ENCODE peak calls at places on chromosomes 3 and 15, in five cellular contexts. One of them, this sample, is unnamed.

GRCh38 chr3:158443632-158444031 is 127.4 kb upstream of the MLF1 start:
- ATAC-seq in HepG2: no peak
- ATAC-seq in GM12878: peak; percentile 96
- ATAC-seq in upper lobe of left lung: no peak
- ATAC-seq in K562: no peak
- ATAC-seq in this sample: no peak

GRCh38 chr3:54299169-54299935 is 177.0 kb downstream of the CACNA2D3 start:
- ATAC-seq in HepG2: no peak
- ATAC-seq in GM12878: no peak
- ATAC-seq in upper lobe of left lung: no peak
- ATAC-seq in K562: no peak
- ATAC-seq in this sample: no peak

GRCh38 chr15:74641151-74641550 is 25.5 kb downstream of the CLK3 start:
- ATAC-seq in HepG2: no peak
- ATAC-seq in GM12878: no peak
- ATAC-seq in upper lobe of left lung: no peak
- ATAC-seq in K562: no peak
- ATAC-seq in this sample: no peak

GRCh38 chr3:186569779-186570095 is 783 bp upstream of the DNAJB11 start:
- ATAC-seq in HepG2: no peak
- ATAC-seq in GM12878: no peak
- ATAC-seq in upper lobe of left lung: no peak
- ATAC-seq in K562: no peak
- ATAC-seq in this sample: no peak

GRCh38 chr3:39108309-39108708 is 829 bp downstream of the TTC21A start:
- ATAC-seq in HepG2: no peak
- ATAC-seq in GM12878: peak; percentile 85
- ATAC-seq in upper lobe of left lung: no peak
- ATAC-seq in K562: no peak
- ATAC-seq in this sample: no peak

GRCh38 chr3:63450023-63450422 is 171.9 kb downstream of the SYNPR start:
- ATAC-seq in HepG2: no peak
- ATAC-seq in GM12878: no peak
- ATAC-seq in upper lobe of left lung: peak; percentile 78
- ATAC-seq in K562: no peak
- ATAC-seq in this sample: no peak

GRCh38 chr3:71902258-71903128 is 117.5 kb upstream of the PROK2 start:
- ATAC-seq in HepG2: peak; percentile 93
- ATAC-seq in GM12878: no peak
- ATAC-seq in upper lobe of left lung: no peak
- ATAC-seq in K562: no peak
- ATAC-seq in this sample: no peak

GRCh38 chr3:123154346-123154985 is 47.3 kb upstream of the SEC22A start:
- ATAC-seq in HepG2: no peak
- ATAC-seq in GM12878: no peak
- ATAC-seq in upper lobe of left lung: no peak
- ATAC-seq in K562: no peak
- ATAC-seq in this sample: no peak

GRCh38 chr15:27869697-27870281 is 229.3 kb downstream of the OCA2 start:
- ATAC-seq in HepG2: no peak
- ATAC-seq in GM12878: no peak
- ATAC-seq in upper lobe of left lung: no peak
- ATAC-seq in K562: peak; percentile 41
- ATAC-seq in this sample: no peak

GRCh38 chr3:166531730-166532129 is 694.5 kb upstream of the BCHE start:
- ATAC-seq in HepG2: no peak
- ATAC-seq in GM12878: no peak
- ATAC-seq in upper lobe of left lung: no peak
- ATAC-seq in K562: no peak
- ATAC-seq in this sample: no peak

GRCh38 chr3:153740109-153740508 is 381.1 kb upstream of the ARHGEF26 start:
- ATAC-seq in HepG2: no peak
- ATAC-seq in GM12878: no peak
- ATAC-seq in upper lobe of left lung: no peak
- ATAC-seq in K562: no peak
- ATAC-seq in this sample: no peak

GRCh38 chr15:86852741-86853140 is 773.1 kb downstream of the AGBL1 start:
- ATAC-seq in HepG2: no peak
- ATAC-seq in GM12878: no peak
- ATAC-seq in upper lobe of left lung: no peak
- ATAC-seq in K562: no peak
- ATAC-seq in this sample: no peak

GRCh38 chr15:47404877-47405276 is 312.4 kb upstream of the SEMA6D start:
- ATAC-seq in HepG2: no peak
- ATAC-seq in GM12878: no peak
- ATAC-seq in upper lobe of left lung: no peak
- ATAC-seq in K562: no peak
- ATAC-seq in this sample: no peak

GRCh38 chr3:185498503-185499396 is at the start of gene TMEM41A:
- ATAC-seq in HepG2: peak; percentile 92
- ATAC-seq in GM12878: peak; percentile 98
- ATAC-seq in upper lobe of left lung: peak; percentile 98
- ATAC-seq in K562: peak; percentile 98
- ATAC-seq in this sample: peak; percentile 99

GRCh38 chr3:161395613-161396012 is 24.3 kb upstream of the SPTSSB start:
- ATAC-seq in HepG2: no peak
- ATAC-seq in GM12878: no peak
- ATAC-seq in upper lobe of left lung: no peak
- ATAC-seq in K562: no peak
- ATAC-seq in this sample: no peak

GRCh38 chr3:187778726-187779125 is 33.5 kb upstream of the BCL6 start:
- ATAC-seq in HepG2: no peak
- ATAC-seq in GM12878: no peak
- ATAC-seq in upper lobe of left lung: no peak
- ATAC-seq in K562: no peak
- ATAC-seq in this sample: no peak

GRCh38 chr15:51198701-51199253 is 104.1 kb upstream of the TNFAIP8L3 start:
- ATAC-seq in HepG2: no peak
- ATAC-seq in GM12878: no peak
- ATAC-seq in upper lobe of left lung: no peak
- ATAC-seq in K562: no peak
- ATAC-seq in this sample: no peak

GRCh38 chr3:156726456-156726855 is 52.1 kb downstream of the TIPARP start:
- ATAC-seq in HepG2: no peak
- ATAC-seq in GM12878: no peak
- ATAC-seq in upper lobe of left lung: no peak
- ATAC-seq in K562: no peak
- ATAC-seq in this sample: no peak

GRCh38 chr3:31227152-31227581 is 305.6 kb upstream of the STT3B start:
- ATAC-seq in HepG2: no peak
- ATAC-seq in GM12878: peak; percentile 80
- ATAC-seq in upper lobe of left lung: peak; percentile 28
- ATAC-seq in K562: no peak
- ATAC-seq in this sample: no peak

GRCh38 chr3:187520027-187520945 is 149.9 kb downstream of the SST start:
- ATAC-seq in HepG2: no peak
- ATAC-seq in GM12878: no peak
- ATAC-seq in upper lobe of left lung: no peak
- ATAC-seq in K562: no peak
- ATAC-seq in this sample: no peak

GRCh38 chr15:23648920-23649515 is 1.4 kb upstream of the MAGEL2 start:
- ATAC-seq in HepG2: peak; percentile 82
- ATAC-seq in GM12878: no peak
- ATAC-seq in upper lobe of left lung: no peak
- ATAC-seq in K562: peak; percentile 84
- ATAC-seq in this sample: no peak

GRCh38 chr3:61975936-61976335 is 397.4 kb downstream of the FEZF2 start:
- ATAC-seq in HepG2: no peak
- ATAC-seq in GM12878: no peak
- ATAC-seq in upper lobe of left lung: no peak
- ATAC-seq in K562: no peak
- ATAC-seq in this sample: no peak
- TF ChIP-seq EP300 in HepG2: no peak
- TF ChIP-seq EP300 in GM12878: no peak
- TF ChIP-seq EP300 in upper lobe of left lung: no peak
- TF ChIP-seq EP300 in K562: no peak
- TF ChIP-seq EP300 in this sample: no peak

GRCh38 chr15:65286704-65287514 is at the start of gene PARP16:
- ATAC-seq in HepG2: peak; percentile 94
- ATAC-seq in GM12878: peak; percentile 97
- ATAC-seq in upper lobe of left lung: peak; percentile 94
- ATAC-seq in K562: peak; percentile 98
- ATAC-seq in this sample: peak; percentile 97

GRCh38 chr15:65289261-65289854 is 2.7 kb upstream of the PARP16 start:
- ATAC-seq in HepG2: no peak
- ATAC-seq in GM12878: no peak
- ATAC-seq in upper lobe of left lung: no peak
- ATAC-seq in K562: no peak
- ATAC-seq in this sample: no peak

GRCh38 chr15:65285291-65286068 is 1.2 kb downstream of the PARP16 start:
- ATAC-seq in HepG2: no peak
- ATAC-seq in GM12878: no peak
- ATAC-seq in upper lobe of left lung: no peak
- ATAC-seq in K562: no peak
- ATAC-seq in this sample: no peak

GRCh38 chr15:65287515-65287845 is 797 bp upstream of the PARP16 start:
- ATAC-seq in HepG2: no peak
- ATAC-seq in GM12878: peak; percentile 51
- ATAC-seq in upper lobe of left lung: no peak
- ATAC-seq in K562: no peak
- ATAC-seq in this sample: no peak

DNA sequence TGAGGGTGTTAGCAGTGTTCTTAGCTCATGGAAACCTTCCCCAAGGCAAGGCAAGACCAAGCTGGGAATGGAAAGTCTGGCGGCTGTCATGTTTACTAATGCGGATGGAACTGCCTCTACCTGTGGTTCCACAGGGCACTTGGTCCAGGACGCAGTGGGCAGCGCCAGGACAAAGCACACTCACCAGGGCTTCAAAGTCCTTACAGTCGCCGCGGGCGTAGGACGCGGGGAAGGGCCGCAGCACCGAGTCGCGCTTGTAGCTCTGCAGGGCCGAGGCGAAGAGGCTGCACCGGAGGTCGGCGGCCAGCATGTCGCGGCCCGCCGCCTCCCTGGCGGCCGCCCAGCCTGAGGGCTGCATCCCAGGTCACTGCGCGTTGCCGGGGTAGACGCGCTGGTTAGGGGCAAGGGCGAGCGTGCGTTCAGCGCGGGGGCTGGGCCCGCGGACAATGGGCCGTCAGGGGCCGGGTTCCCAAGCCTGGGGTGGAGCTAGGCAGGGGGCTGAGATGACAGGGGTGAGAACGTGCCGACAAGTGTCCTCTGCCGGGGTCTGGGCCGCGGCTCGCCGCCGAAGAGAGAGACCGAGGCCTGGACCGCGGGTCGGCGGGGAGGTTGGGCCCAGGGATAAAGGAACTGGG is 497 bp downstream of the PARP16 start:
- ATAC-seq in HepG2: peak; percentile 83
- ATAC-seq in GM12878: peak; percentile 61
- ATAC-seq in upper lobe of left lung: peak; percentile 49
- ATAC-seq in K562: peak; percentile 73
- ATAC-seq in this sample: peak; percentile 53
- TF ChIP-seq POLR2AphosphoS5 in HepG2: no peak
- TF ChIP-seq POLR2AphosphoS5 in GM12878: no peak
- TF ChIP-seq POLR2AphosphoS5 in upper lobe of left lung: no peak
- TF ChIP-seq POLR2AphosphoS5 in K562: no peak
- TF ChIP-seq POLR2AphosphoS5 in this sample: no peak

DNA sequence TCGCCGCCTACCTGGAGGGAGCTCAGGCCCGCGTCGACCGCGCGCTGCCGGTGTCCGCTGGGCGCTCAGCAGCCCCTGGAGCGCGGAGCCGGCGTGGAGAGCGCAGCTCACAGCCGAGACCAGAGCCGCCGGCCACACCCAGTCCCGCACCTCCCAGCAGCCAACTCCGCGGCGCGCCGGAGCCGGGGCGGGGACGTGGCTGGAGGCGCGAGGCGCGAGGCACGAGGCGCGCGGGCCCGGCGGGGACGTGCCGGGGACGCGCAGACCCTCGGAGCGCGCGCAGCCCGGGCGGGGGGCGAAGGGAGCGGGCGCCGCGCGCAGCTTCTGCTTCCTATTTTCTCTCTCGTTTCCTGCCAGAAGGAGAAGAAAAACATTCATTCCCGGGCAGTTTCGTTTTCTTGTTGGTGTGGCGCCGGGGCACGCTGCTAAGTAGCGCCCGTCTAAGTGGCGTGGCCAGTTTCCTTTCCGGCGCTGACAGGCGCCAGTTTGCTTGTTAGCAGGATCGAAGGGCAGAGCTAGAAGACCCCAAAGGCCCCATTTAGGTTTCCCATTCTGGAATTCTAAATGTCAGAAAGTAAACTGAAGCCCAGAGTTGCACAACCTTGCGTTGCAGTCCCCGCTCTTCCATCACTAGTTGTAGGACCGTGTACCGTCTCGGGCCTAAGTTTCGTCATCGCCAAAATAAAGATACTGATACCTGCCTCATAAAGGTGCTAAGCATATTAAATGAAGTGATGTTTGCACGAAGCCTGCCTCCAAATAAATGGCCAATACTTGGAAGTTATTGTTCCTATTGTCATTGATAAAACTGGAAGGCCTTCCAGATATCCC is at the start of gene GNB4:
- ATAC-seq in HepG2: peak; percentile 76
- ATAC-seq in GM12878: peak; percentile 84
- ATAC-seq in upper lobe of left lung: peak; percentile 92
- ATAC-seq in K562: peak; percentile 94
- ATAC-seq in this sample: peak; percentile 95
- TF ChIP-seq EP300 in HepG2: no peak
- TF ChIP-seq EP300 in GM12878: no peak
- TF ChIP-seq EP300 in upper lobe of left lung: no peak
- TF ChIP-seq EP300 in K562: no peak
- TF ChIP-seq EP300 in this sample: no peak

GRCh38 chr3:183572935-183573334 is 17.4 kb upstream of the KLHL6 start:
- ATAC-seq in HepG2: no peak
- ATAC-seq in GM12878: peak; percentile 69
- ATAC-seq in upper lobe of left lung: no peak
- ATAC-seq in K562: no peak
- ATAC-seq in this sample: no peak

GRCh38 chr3:183577336-183577735 is 21.8 kb upstream of the KLHL6 start:
- ATAC-seq in HepG2: no peak
- ATAC-seq in GM12878: no peak
- ATAC-seq in upper lobe of left lung: no peak
- ATAC-seq in K562: no peak
- ATAC-seq in this sample: no peak

GRCh38 chr3:183579967-183580720 is 24.6 kb upstream of the KLHL6 start:
- ATAC-seq in HepG2: no peak
- ATAC-seq in GM12878: peak; percentile 50
- ATAC-seq in upper lobe of left lung: no peak
- ATAC-seq in K562: peak; percentile 32
- ATAC-seq in this sample: peak; percentile 40

GRCh38 chr3:183578179-183578578 is 22.7 kb upstream of the KLHL6 start:
- ATAC-seq in HepG2: no peak
- ATAC-seq in GM12878: peak; percentile 32
- ATAC-seq in upper lobe of left lung: no peak
- ATAC-seq in K562: no peak
- ATAC-seq in this sample: no peak

DNA sequence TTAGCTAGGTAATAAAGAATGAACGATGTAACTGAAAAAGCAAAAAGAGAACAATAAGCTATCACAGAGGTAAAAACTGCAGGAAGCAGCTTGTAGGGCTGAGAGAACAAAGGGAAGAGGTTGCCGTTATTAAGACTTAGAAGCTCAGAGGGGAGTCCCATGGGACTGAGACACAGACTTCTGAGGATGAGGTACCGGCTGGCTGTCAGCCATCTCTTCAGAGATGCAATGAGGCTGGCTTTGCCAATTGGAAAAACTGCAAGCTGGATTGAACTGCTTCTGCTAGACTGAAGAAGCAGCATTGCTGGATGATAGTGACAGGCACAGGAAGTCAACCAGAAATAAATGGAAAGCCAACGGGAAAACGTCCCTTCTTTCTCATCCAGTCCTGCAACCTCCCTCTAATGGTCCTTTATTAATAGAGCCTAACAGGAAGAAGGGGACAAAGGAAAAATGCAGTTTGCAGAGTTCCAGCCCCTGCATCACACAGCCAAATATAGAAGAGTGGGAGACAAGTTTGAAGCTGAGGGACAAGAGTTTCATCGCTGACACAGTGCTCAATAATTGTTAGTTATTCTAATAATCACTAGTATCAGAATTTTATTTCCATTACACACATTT is 21.1 kb upstream of the KLHL6 start:
- ATAC-seq in HepG2: no peak
- ATAC-seq in GM12878: no peak
- ATAC-seq in upper lobe of left lung: no peak
- ATAC-seq in K562: no peak
- ATAC-seq in this sample: no peak
- TF ChIP-seq POLR2AphosphoS5 in HepG2: no peak
- TF ChIP-seq POLR2AphosphoS5 in GM12878: no peak
- TF ChIP-seq POLR2AphosphoS5 in upper lobe of left lung: no peak
- TF ChIP-seq POLR2AphosphoS5 in K562: no peak
- TF ChIP-seq POLR2AphosphoS5 in this sample: no peak